ENCODE peak calls at places on chromosomes 12 and 14, in four cellular contexts. W is GM20000, L is PC-9, P is HT-29. U is an unnamed sample.

GRCh38 chr12:67096533-67097318 is 172.4 kb upstream of the CAND1 start:
- DNase-seq in W (no peak), L (peak), P (peak), U (no peak)

GRCh38 chr14:69993326-69993725 is 114.1 kb downstream of the SMOC1 start:
- DNase-seq in W (no peak), L (no peak), P (no peak), U (no peak)

GRCh38 chr12:10967409-10967808 is 19.3 kb downstream of the TAS2R50 start:
- DNase-seq in W (no peak), L (no peak), P (no peak), U (no peak)

GRCh38 chr14:93081875-93082570 is 33.7 kb downstream of the ITPK1 start:
- DNase-seq in W (peak), L (no peak), P (no peak), U (no peak)

GRCh38 chr14:102508774-102509743 is 517 bp downstream of the ANKRD9 start:
- DNase-seq in W (peak), L (peak), P (peak), U (no peak)

GRCh38 chr12:50390284-50390683 is 6.1 kb downstream of the FAM186A start:
- DNase-seq in W (no peak), L (peak), P (peak), U (no peak)

GRCh38 chr12:93237235-93237915 is 140.3 kb upstream of the NUDT4 start:
- DNase-seq in W (no peak), L (no peak), P (no peak), U (no peak)

GRCh38 chr12:95481888-95482287 is 7.9 kb downstream of the METAP2 start:
- DNase-seq in W (no peak), L (no peak), P (no peak), U (no peak)

GRCh38 chr12:122878780-122879612 is 16.9 kb downstream of the VPS37B start:
- DNase-seq in W (no peak), L (no peak), P (no peak), U (no peak)

GRCh38 chr14:34078117-34078743 is 127.4 kb upstream of the EGLN3 start:
- DNase-seq in W (no peak), L (peak), P (no peak), U (no peak)

GRCh38 chr12:87953257-87953860 is 75.8 kb downstream of the C12orf50 start:
- DNase-seq in W (peak), L (no peak), P (peak), U (no peak)

U was measured in NCI-H2107.